ENCODE peak calls at places on chromosomes 4 and X, in six cellular contexts. Y is A549, O is GM12878, M is HepG2, G is K562, T is upper lobe of left lung. F is an unnamed sample. For H3K4me1, the result is how much of the 10 kb centered on the place peaks cover.

GRCh38 chr4:8009097-8009496 is 69.4 kb upstream of the AFAP1 start:
- ATAC-seq in Y (no peak), O (no peak), M (no peak), G (no peak), T (no peak), F (no peak)

GRCh38 chr4:91957963-91958362 is 345.8 kb upstream of the GRID2 start:
- ATAC-seq in Y (no peak), O (no peak), M (no peak), G (no peak), T (no peak), F (no peak)

GRCh38 chr4:110503588-110504435 is 27.9 kb downstream of the ENPEP start:
- ATAC-seq in Y (no peak), O (no peak), M (no peak), G (no peak), T (no peak), F (no peak)

GRCh38 chrX:40099046-40099968 is 1.5 kb upstream of the BCOR start:
- ATAC-seq in Y (peak), O (peak), M (peak), G (peak), T (no peak), F (no peak)

GRCh38 chr4:126445596-126445995 is 1130.8 kb downstream of the FAT4 start:
- ATAC-seq in Y (no peak), O (no peak), M (no peak), G (no peak), T (no peak), F (no peak)

GRCh38 chr4:99383381-99383780 is 30.8 kb upstream of the ADH1C start:
- ATAC-seq in Y (no peak), O (no peak), M (no peak), G (no peak), T (no peak), F (peak)

GRCh38 chrX:129472116-129472515 is 51.2 kb downstream of the SMARCA1 start:
- ATAC-seq in Y (no peak), O (no peak), M (peak), G (no peak), T (no peak), F (no peak)

GRCh38 chr4:165737309-165737972 is 135.6 kb upstream of the TLL1 start:
- ATAC-seq in Y (no peak), O (no peak), M (no peak), G (no peak), T (no peak), F (no peak)

GRCh38 chr4:77777135-77777777 is 41.9 kb downstream of the CNOT6L start:
- ATAC-seq in Y (no peak), O (no peak), M (no peak), G (peak), T (no peak), F (no peak)

GRCh38 chr4:77089880-77090279 is 14.1 kb upstream of the CCNI start:
- ATAC-seq in Y (no peak), O (no peak), M (no peak), G (no peak), T (no peak), F (no peak)

GRCh38 chr4:86038037-86038436 is 321.8 kb downstream of the MAPK10 start:
- ATAC-seq in Y (no peak), O (no peak), M (no peak), G (no peak), T (no peak), F (no peak)

GRCh38 chrX:70262952-70263567 is 3.1 kb upstream of the P2RY4 start:
- ATAC-seq in Y (peak), O (peak), M (peak), G (peak), T (no peak), F (no peak)

GRCh38 chrX:31894152-31894551 is 822.3 kb upstream of the FTHL17 start:
- ATAC-seq in Y (no peak), O (no peak), M (no peak), G (no peak), T (no peak), F (no peak)

GRCh38 chr4:69196209-69196965 is 18.2 kb downstream of the UGT2B11 start:
- ATAC-seq in Y (no peak), O (no peak), M (no peak), G (no peak), T (no peak), F (no peak)

GRCh38 chr4:37422102-37422501 is 177.6 kb downstream of the NWD2 start:
- ATAC-seq in Y (no peak), O (no peak), M (no peak), G (no peak), T (no peak), F (no peak)

GRCh38 chr4:87100093-87100634 is 120.3 kb downstream of the KLHL8 start:
- ATAC-seq in Y (no peak), O (no peak), M (peak), G (no peak), T (peak), F (no peak)

GRCh38 chr4:31983677-31984076 is 1263.5 kb downstream of the PCDH7 start:
- ATAC-seq in Y (no peak), O (no peak), M (no peak), G (no peak), T (no peak), F (no peak)

GRCh38 chrX:79270401-79270800 is 96.7 kb downstream of the ITM2A start:
- ATAC-seq in Y (no peak), O (peak), M (no peak), G (peak), T (no peak), F (no peak)
- H3K4me1 ChIP-seq in Y (under half), O (under half), M (under half), G (under half), T (under half), F (under half)

GRCh38 chrX:13432376-13432775 is 112.5 kb upstream of the ATXN3L start:
- ATAC-seq in Y (no peak), O (peak), M (no peak), G (no peak), T (no peak), F (peak)
- TF ChIP-seq EP300 in Y (no peak), O (no peak), M (no peak), G (no peak), T (no peak), F (no peak)

DNA sequence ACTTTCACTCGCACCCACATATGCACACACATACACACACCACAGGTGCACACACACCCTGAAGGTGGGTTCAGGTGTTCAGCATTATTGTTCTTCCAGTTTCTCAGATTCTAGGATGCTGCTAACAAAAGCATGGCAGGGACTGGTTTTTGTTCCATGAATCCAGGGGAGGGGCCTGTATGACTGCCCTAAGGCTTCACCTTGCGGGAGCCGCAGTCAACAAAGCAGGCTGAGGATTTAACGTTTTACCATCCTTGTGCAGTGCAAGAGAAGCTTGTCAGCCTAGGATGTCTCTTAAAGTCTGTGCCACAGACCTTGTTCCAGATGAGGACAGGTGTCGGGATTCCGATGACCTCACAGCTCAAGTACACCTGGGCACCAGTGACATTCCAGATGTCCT is 61.8 kb downstream of the POLR2B start:
- ATAC-seq in Y (no peak), O (no peak), M (no peak), G (no peak), T (no peak), F (no peak)
- H3K4me1 ChIP-seq in Y (half or more), O (under half), M (under half), G (under half), T (under half), F (half or more)

GRCh38 chrX:53071604-53072417 is 10.4 kb upstream of the TSPYL2 start:
- ATAC-seq in Y (peak), O (peak), M (peak), G (peak), T (peak), F (peak)
- TF ChIP-seq EP300 in Y (no peak), O (no peak), M (no peak), G (no peak), T (peak), F (peak)

GRCh38 chrX:71542411-71542810 is 9.5 kb downstream of the OGT start:
- ATAC-seq in Y (no peak), O (no peak), M (no peak), G (no peak), T (no peak), F (no peak)

GRCh38 chrX:71541546-71542022 is 8.7 kb downstream of the OGT start:
- ATAC-seq in Y (peak), O (peak), M (no peak), G (peak), T (no peak), F (no peak)

GRCh38 chrX:71542825-71543224 is 9.9 kb downstream of the OGT start:
- ATAC-seq in Y (peak), O (no peak), M (no peak), G (no peak), T (no peak), F (no peak)

GRCh38 chrX:71543316-71543715 is 10.4 kb downstream of the OGT start:
- ATAC-seq in Y (peak), O (peak), M (no peak), G (no peak), T (no peak), F (peak)

GRCh38 chrX:71540801-71541545 is 8.1 kb downstream of the OGT start:
- ATAC-seq in Y (no peak), O (peak), M (no peak), G (peak), T (no peak), F (no peak)
- H3K4me1 ChIP-seq in Y (half or more), O (under half), M (under half), G (under half), T (half or more), F (under half)

GRCh38 chr4:94207469-94208224 is at the start of gene SMARCAD1:
- ATAC-seq in Y (peak), O (peak), M (peak), G (peak), T (peak), F (peak)
- TF ChIP-seq EP300 in Y (no peak), O (no peak), M (peak), G (peak), T (no peak), F (no peak)

GRCh38 chr4:168914095-168914494 is 96.0 kb downstream of the CBR4 start:
- ATAC-seq in Y (no peak), O (no peak), M (no peak), G (no peak), T (no peak), F (no peak)

GRCh38 chr4:168908093-168908492 is 102.0 kb downstream of the CBR4 start:
- ATAC-seq in Y (no peak), O (no peak), M (no peak), G (no peak), T (no peak), F (no peak)

GRCh38 chr4:168907119-168907698 is 102.8 kb downstream of the CBR4 start:
- ATAC-seq in Y (no peak), O (no peak), M (no peak), G (no peak), T (no peak), F (no peak)

GRCh38 chr4:168908859-168909390 is 101.1 kb downstream of the CBR4 start:
- ATAC-seq in Y (no peak), O (no peak), M (no peak), G (no peak), T (no peak), F (no peak)
- H3K4me1 ChIP-seq in Y (under half), O (under half), M (under half), G (under half), T (under half), F (half or more)

F was measured in gastroesophageal sphincter.